ENCODE peak calls at places on chromosomes 3 and 15, in nine cellular contexts. R is upper lobe of left lung; H is sigmoid colon; K is AG09319; O is right lobe of liver; Y is CD8-positive, alpha-beta T cell; Q is activated CD8-positive, alpha-beta T cell treated with anti-CD3 and anti-CD28 coated beads for 36 hours; L is WERI-Rb-1; X is A549. V is an unnamed sample.

GRCh38 chr3:147554332-147554731 is 145.2 kb downstream of the ZIC1 start:
- DNase-seq in R (no peak), H (no peak), K (no peak), O (no peak), Y (no peak), Q (no peak), L (no peak), X (no peak), V (no peak)

GRCh38 chr15:74489518-74490338 is 28.8 kb upstream of the UBL7 start:
- DNase-seq in R (no peak), H (no peak), K (peak), O (peak), Y (peak), Q (peak), L (peak), X (peak), V (peak)

GRCh38 chr15:101477851-101478353 is 11.6 kb downstream of the PCSK6 start:
- DNase-seq in R (no peak), H (no peak), K (no peak), O (no peak), Y (no peak), Q (no peak), L (no peak), X (no peak), V (no peak)

GRCh38 chr3:147257972-147258371 is 148.4 kb downstream of the ZIC4 start:
- DNase-seq in R (no peak), H (no peak), K (no peak), O (no peak), Y (no peak), Q (no peak), L (no peak), X (no peak), V (no peak)

GRCh38 chr3:88311826-88312225 is 162.1 kb downstream of the C3orf38 start:
- DNase-seq in R (no peak), H (no peak), K (no peak), O (no peak), Y (no peak), Q (no peak), L (no peak), X (no peak), V (no peak)

GRCh38 chr3:175397407-175397806 is 538.3 kb downstream of the NAALADL2 start:
- DNase-seq in R (no peak), H (no peak), K (no peak), O (no peak), Y (no peak), Q (no peak), L (no peak), X (no peak), V (no peak)

GRCh38 chr3:99413504-99413903 is 224.9 kb upstream of the COL8A1 start:
- DNase-seq in R (no peak), H (no peak), K (no peak), O (no peak), Y (no peak), Q (no peak), L (no peak), X (no peak), V (peak)

GRCh38 chr3:10560060-10560861 is 54.9 kb upstream of the ATP2B2 start:
- DNase-seq in R (no peak), H (peak), K (no peak), O (no peak), Y (no peak), Q (no peak), L (no peak), X (no peak), V (no peak)

GRCh38 chr3:57026918-57027317 is 33.5 kb upstream of the SPATA12 start:
- DNase-seq in R (no peak), H (no peak), K (no peak), O (no peak), Y (no peak), Q (no peak), L (no peak), X (peak), V (no peak)

GRCh38 chr3:8579101-8579500 is 65.5 kb downstream of the SSUH2 start:
- DNase-seq in R (no peak), H (no peak), K (no peak), O (no peak), Y (no peak), Q (no peak), L (no peak), X (no peak), V (peak)

GRCh38 chr3:153706706-153707105 is 414.5 kb upstream of the ARHGEF26 start:
- DNase-seq in R (no peak), H (no peak), K (no peak), O (no peak), Y (no peak), Q (no peak), L (no peak), X (no peak), V (no peak)

GRCh38 chr3:140842984-140843649 is 98.5 kb upstream of the SLC25A36 start:
- DNase-seq in R (no peak), H (no peak), K (no peak), O (no peak), Y (no peak), Q (no peak), L (no peak), X (no peak), V (no peak)

GRCh38 chr15:69983696-69984265 is 113.9 kb downstream of the TLE3 start:
- DNase-seq in R (no peak), H (no peak), K (no peak), O (no peak), Y (no peak), Q (no peak), L (no peak), X (peak), V (peak)

GRCh38 chr3:161415506-161416231 is 44.4 kb upstream of the SPTSSB start:
- DNase-seq in R (no peak), H (no peak), K (peak), O (no peak), Y (no peak), Q (no peak), L (no peak), X (peak), V (peak)

GRCh38 chr3:127546517-127546916 is 44.0 kb downstream of the TPRA1 start:
- DNase-seq in R (no peak), H (peak), K (no peak), O (peak), Y (no peak), Q (no peak), L (no peak), X (no peak), V (no peak)

GRCh38 chr15:74133703-74134386 is 3.5 kb downstream of the ISLR2 start:
- DNase-seq in R (peak), H (no peak), K (no peak), O (no peak), Y (no peak), Q (peak), L (no peak), X (no peak), V (no peak)

GRCh38 chr15:70356062-70356860 is 258.5 kb upstream of the TLE3 start:
- DNase-seq in R (no peak), H (no peak), K (no peak), O (no peak), Y (no peak), Q (no peak), L (no peak), X (no peak), V (no peak)

GRCh38 chr3:169966951-169967915 is 626 bp downstream of the SEC62 start:
- DNase-seq in R (no peak), H (peak), K (peak), O (peak), Y (peak), Q (peak), L (peak), X (peak), V (peak)

GRCh38 chr3:178444416-178444815 is 91.8 kb upstream of the KCNMB2 start:
- DNase-seq in R (no peak), H (no peak), K (no peak), O (no peak), Y (no peak), Q (no peak), L (no peak), X (no peak), V (no peak)

GRCh38 chr3:50213383-50213782 is 8.3 kb downstream of the SLC38A3 start:
- DNase-seq in R (no peak), H (no peak), K (no peak), O (no peak), Y (no peak), Q (no peak), L (peak), X (no peak), V (no peak)

GRCh38 chr15:31161990-31162389 is 60.5 kb upstream of the TRPM1 start:
- DNase-seq in R (no peak), H (no peak), K (no peak), O (no peak), Y (no peak), Q (no peak), L (no peak), X (no peak), V (no peak)

DNA sequence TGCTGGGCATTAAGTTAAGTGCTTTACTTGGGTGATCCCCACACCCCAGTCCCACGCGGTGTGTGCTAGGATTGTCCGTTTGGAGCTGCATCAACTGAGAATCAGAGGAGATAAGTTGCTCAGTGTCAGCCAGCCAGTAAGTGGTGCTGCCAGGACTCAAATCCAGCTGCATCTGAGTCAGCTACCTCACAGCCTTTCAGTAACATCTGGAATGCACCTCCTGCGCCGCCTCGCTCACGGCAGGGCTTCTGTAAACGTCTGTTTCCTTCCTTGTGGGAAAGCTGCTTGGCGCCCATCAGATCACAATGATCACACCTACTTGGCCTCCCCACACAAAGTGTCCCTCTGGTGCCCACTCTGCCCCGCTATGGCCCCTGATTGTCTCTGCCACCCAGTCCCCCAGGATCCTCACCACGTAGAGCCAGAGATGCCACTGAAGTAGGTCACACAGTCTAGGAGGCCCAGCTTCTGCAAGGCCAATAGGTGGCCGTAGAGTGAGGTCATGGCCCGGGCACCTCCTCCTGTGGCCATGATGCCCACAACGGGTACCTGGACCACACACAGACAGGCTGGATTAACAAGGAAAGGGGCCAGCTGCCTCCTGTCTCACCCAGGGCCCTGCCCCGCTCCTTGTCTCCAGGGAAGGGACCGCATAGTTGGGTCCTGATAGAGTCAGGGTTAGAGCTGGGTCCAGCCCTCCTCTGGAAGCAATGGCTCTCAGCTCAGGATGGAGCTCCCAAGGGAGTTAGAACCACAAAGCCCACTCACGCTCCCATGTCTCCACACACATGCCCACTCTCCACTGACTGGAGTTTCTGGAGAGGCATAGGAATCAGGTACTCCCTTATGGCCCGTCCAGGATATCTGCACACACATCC is 13.5 kb downstream of the PLA2G4D start:
- DNase-seq in R (peak), H (peak), K (no peak), O (no peak), Y (no peak), Q (no peak), L (no peak), X (no peak), V (peak)
- TF ChIP-seq CTCF in R (no peak), H (no peak), K (no peak), O (no peak), Y (no peak), Q (no peak), L (no peak), X (no peak), V (no peak)

DNA sequence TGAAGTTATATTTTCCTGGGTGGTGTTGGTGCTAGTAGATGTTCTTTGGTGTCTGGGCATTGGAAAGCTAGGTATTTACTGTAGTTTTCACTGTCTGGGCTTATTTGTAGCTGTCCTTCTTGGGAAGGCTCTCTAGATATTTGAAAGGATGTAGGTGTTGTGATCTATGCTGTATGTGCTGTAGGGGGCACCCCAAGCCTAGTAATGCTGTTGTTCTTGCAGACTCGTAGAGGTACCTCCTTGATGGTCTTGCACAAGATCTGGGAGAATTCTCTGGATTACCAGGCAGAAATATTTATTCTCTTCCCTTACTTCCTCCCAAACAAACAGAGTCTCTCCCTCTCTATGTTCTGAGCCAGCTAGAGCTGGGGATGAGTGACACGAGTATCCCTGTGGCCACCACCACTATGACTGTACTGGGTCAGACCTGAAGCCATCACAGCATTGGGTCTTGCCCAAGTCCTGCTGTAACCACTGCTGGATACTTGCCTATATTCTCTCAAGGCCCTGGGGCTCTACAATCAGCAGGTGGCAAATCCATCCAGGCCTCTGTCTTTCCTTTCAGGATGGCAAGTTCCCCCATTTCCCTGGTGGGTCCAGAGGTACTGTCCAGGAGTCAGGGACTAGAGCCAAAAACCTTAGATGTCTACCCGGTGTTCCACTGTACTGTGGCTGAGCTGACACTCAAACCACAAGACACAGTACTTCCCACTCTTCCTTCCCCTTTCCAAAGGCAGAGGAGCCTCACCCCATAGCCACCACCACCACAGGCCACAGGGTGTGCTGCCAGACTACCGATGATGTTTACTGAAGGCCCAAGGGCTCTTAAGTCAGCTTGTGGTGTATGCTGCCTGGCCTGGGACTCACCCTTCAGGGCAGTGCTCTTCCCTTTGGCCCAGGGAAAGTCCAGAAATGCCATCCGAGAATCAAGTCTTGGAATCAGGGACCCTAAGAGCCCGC is 195.2 kb upstream of the DPPA4 start:
- DNase-seq in R (no peak), H (no peak), K (peak), O (no peak), Y (no peak), Q (peak), L (peak), X (peak), V (peak)
- TF ChIP-seq CTCF in R (no peak), H (peak), K (peak), O (no peak), Y (no peak), Q (peak), L (peak), X (peak), V (peak)

DNA sequence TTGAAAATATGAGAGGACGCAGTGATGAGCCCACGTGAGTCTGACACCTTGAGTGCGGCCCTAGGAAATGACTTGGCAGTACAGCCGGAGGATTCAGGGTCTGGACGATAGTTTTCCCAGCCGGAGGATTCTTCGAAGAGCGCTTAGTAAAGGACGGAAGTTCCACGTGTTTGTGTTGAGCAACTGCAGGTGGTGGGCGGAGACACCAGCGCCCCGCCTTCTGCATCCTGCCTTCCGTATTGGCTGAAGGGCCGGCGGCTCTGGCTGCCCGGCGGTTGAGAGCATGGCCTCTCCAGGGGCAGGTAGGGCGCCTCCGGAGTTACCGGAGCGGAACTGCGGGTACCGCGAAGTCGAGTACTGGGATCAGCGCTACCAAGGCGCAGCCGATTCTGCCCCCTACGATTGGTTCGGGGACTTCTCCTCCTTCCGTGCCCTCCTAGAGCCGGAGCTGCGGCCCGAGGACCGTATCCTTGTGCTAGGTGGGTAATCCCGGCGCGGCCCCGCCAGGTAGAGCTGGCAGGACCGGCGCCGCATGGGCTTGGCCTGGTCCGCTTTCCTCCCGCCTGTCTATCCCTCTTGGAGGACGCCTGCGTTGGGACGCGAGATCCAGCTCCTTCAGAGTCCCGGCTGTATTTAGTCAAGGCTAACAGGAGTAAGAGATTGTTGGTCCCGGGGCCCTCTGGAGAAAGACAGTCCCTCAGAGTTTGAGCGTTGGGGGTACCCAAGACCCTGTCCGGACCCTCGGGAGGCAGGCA is at the start of gene EEF1AKMT4:
- DNase-seq in R (peak), H (peak), K (peak), O (peak), Y (peak), Q (peak), L (peak), X (peak), V (peak)
- TF ChIP-seq CTCF in R (peak), H (peak), K (no peak), O (peak), Y (peak), Q (no peak), L (peak), X (peak), V (peak)

DNA sequence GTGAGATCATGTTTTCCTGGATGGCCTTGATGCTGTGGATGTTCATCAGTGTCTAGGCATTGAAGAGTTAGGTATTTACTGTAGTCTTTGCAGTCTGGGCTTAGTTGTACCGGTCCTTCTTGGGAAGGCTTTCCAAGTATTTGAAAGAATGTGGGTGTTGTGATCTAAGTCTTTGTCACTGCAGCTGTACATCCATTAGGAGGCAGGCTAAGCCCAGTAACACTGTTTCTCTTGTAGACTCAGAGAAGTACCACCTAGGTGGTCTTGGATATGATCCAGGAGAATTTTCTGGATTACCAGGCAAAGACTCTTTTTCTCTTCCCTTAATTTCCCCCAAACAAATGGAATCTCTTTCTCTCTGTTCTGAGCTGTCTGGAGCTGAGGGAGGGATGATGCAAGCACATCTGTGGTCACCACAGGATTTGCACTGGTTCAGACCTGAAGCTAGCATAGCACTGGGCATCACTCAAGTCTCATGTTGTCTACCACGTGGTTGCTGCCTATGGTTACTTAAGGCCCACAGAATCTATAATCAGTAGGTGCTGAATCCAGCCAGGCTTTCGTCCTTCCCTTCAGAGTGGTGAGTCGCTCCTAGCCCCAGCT is 227.6 kb downstream of the NECTIN3 start:
- DNase-seq in R (no peak), H (no peak), K (no peak), O (no peak), Y (no peak), Q (no peak), L (no peak), X (no peak), V (peak)
- TF ChIP-seq CTCF in R (no peak), H (no peak), K (no peak), O (no peak), Y (no peak), Q (no peak), L (peak), X (no peak), V (no peak)

GRCh38 chr3:61858054-61858453 is 296.7 kb downstream of the PTPRG start:
- DNase-seq in R (no peak), H (no peak), K (no peak), O (no peak), Y (no peak), Q (no peak), L (no peak), X (no peak), V (peak)
- TF ChIP-seq CTCF in R (no peak), H (no peak), K (peak), O (peak), Y (no peak), Q (no peak), L (peak), X (peak), V (peak)

GRCh38 chr15:79030470-79030869 is 60.1 kb downstream of the RASGRF1 start:
- DNase-seq in R (no peak), H (no peak), K (no peak), O (no peak), Y (no peak), Q (no peak), L (no peak), X (no peak), V (no peak)
- TF ChIP-seq CTCF in R (no peak), H (no peak), K (no peak), O (no peak), Y (no peak), Q (no peak), L (peak), X (no peak), V (no peak)

GRCh38 chr15:59792359-59792758 is 103.2 kb upstream of the BNIP2 start:
- DNase-seq in R (peak), H (no peak), K (no peak), O (no peak), Y (peak), Q (peak), L (no peak), X (no peak), V (no peak)
- TF ChIP-seq CTCF in R (no peak), H (no peak), K (no peak), O (no peak), Y (no peak), Q (no peak), L (no peak), X (no peak), V (no peak)

DNA sequence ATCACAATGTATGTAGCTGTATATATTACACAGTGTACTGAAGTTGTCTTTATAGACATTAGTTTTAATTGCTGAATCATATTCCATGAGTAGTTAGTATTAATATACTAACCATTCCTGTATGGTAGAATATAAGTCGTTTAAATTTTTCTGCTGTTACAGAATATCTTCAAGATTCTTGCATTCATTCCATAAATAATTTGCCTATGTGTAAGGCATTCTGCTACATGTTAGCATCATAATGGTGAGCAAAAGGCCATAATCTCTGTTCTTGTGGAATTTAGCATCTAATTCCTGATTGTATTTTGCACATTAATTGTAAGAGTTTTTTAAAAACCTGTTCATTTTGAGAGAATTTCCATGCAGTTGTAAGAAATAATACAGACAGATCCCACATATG is 14.1 kb downstream of the GYG1 start:
- DNase-seq in R (no peak), H (no peak), K (no peak), O (no peak), Y (no peak), Q (no peak), L (no peak), X (no peak), V (no peak)
- TF ChIP-seq CTCF in R (no peak), H (no peak), K (no peak), O (no peak), Y (no peak), Q (no peak), L (no peak), X (no peak), V (no peak)

V was measured in bronchial epithelial cell.